ENCODE peak calls at places on chromosomes 4 and X, in nine cellular contexts. U is spleen, D is left ventricle myocardium inferior, F is brain microvascular endothelial cell, B is kidney epithelial cell, X is upper lobe of left lung, J is kidney, S is adrenal gland, C is choroid plexus epithelial cell. Y is an unnamed sample.

GRCh38 chr4:98094118-98094517 is 49.2 kb downstream of the STPG2 start:
- DNase-seq in X (no peak), B (no peak), S (no peak), C (no peak), F (no peak), D (no peak), J (no peak), U (no peak), Y (peak)

GRCh38 chr4:125547842-125548241 is 233.1 kb downstream of the FAT4 start:
- DNase-seq in U (no peak), X (no peak), C (peak), S (no peak), J (no peak), B (no peak), D (no peak), F (no peak), Y (no peak)

GRCh38 chr4:30269850-30270249 is 450.3 kb upstream of the PCDH7 start:
- DNase-seq in J (no peak), B (no peak), X (no peak), F (no peak), D (no peak), U (no peak), C (peak), S (no peak), Y (no peak)

GRCh38 chr4:624705-625590 is at the start of gene PDE6B:
- DNase-seq in U (peak), X (peak), C (no peak), B (peak), F (no peak), D (no peak), S (no peak), J (peak), Y (peak)

GRCh38 chr4:180827610-180828009 is 1415.6 kb upstream of the TENM3 start:
- DNase-seq in B (no peak), D (no peak), J (no peak), F (no peak), C (peak), S (no peak), U (no peak), X (no peak), Y (no peak)

GRCh38 chr4:190019023-190019858 is 7.8 kb downstream of the FRG2 start:
- DNase-seq in D (no peak), C (no peak), S (no peak), U (peak), B (no peak), J (peak), F (no peak), X (peak), Y (no peak)

GRCh38 chr4:147735413-147736301 is 3.8 kb downstream of the ARHGAP10 start:
- DNase-seq in C (no peak), B (no peak), U (no peak), X (no peak), D (no peak), S (no peak), J (no peak), F (no peak), Y (no peak)

GRCh38 chr4:184937745-184938144 is 80.5 kb upstream of the HELT start:
- DNase-seq in F (no peak), S (no peak), C (peak), D (no peak), U (no peak), B (no peak), J (no peak), X (no peak), Y (no peak)

GRCh38 chr4:13627185-13627605 is 330 bp downstream of the BOD1L1 start:
- DNase-seq in F (no peak), B (no peak), D (no peak), S (peak), U (peak), J (peak), C (no peak), X (no peak), Y (no peak)

GRCh38 chr4:112270643-112271484 is 14.8 kb downstream of the TIFA start:
- DNase-seq in C (peak), J (no peak), S (no peak), F (peak), X (no peak), D (no peak), U (no peak), B (no peak), Y (no peak)

GRCh38 chr4:6119507-6120020 is 80.8 kb downstream of the JAKMIP1 start:
- DNase-seq in B (no peak), F (no peak), J (no peak), S (no peak), D (no peak), X (no peak), U (no peak), C (no peak), Y (no peak)

GRCh38 chrX:118973389-118974087 is 880 bp upstream of the LONRF3 start:
- DNase-seq in C (no peak), X (peak), U (peak), F (no peak), J (peak), S (peak), B (no peak), D (peak), Y (no peak)

GRCh38 chr4:168900080-168900479 is 110.0 kb downstream of the CBR4 start:
- DNase-seq in S (no peak), U (no peak), J (no peak), B (no peak), D (peak), X (no peak), F (no peak), C (peak), Y (no peak)

GRCh38 chrX:71533850-71534515 is 1.1 kb downstream of the OGT start:
- DNase-seq in X (no peak), J (peak), C (peak), F (peak), D (peak), B (no peak), S (peak), U (peak), Y (no peak)

GRCh38 chrX:34197946-34198345 is 65.8 kb upstream of the FAM47A start:
- DNase-seq in C (no peak), D (no peak), F (no peak), B (peak), X (no peak), S (no peak), J (no peak), U (no peak), Y (no peak)

GRCh38 chr4:2924765-2925301 is 38.4 kb downstream of the NOP14 start:
- DNase-seq in J (peak), C (peak), D (no peak), S (no peak), B (no peak), F (no peak), U (peak), X (no peak), Y (no peak)

GRCh38 chr4:56788081-56788480 is 33.4 kb downstream of the SPINK2 start:
- DNase-seq in S (no peak), J (no peak), X (no peak), B (no peak), D (no peak), F (no peak), C (no peak), U (no peak), Y (no peak)

GRCh38 chr4:183284965-183285364 is 35.1 kb downstream of the CLDN22 start:
- DNase-seq in D (no peak), X (no peak), F (no peak), B (no peak), U (no peak), S (no peak), J (no peak), C (peak), Y (no peak)

GRCh38 chr4:2742823-2743517 is 13.2 kb downstream of the TNIP2 start:
- DNase-seq in J (peak), F (no peak), X (peak), B (no peak), S (no peak), C (no peak), U (no peak), D (no peak), Y (no peak)

GRCh38 chrX:50812995-50813842 is 775 bp downstream of the SHROOM4 start:
- DNase-seq in D (peak), U (peak), X (peak), B (no peak), F (peak), J (peak), S (peak), C (peak), Y (no peak)

GRCh38 chr4:176782191-176782590 is 10.5 kb downstream of the VEGFC start:
- DNase-seq in F (no peak), C (no peak), J (no peak), X (no peak), U (no peak), D (no peak), S (no peak), B (no peak), Y (no peak)

GRCh38 chr4:73422458-73422752 is 13.6 kb upstream of the AFP start:
- DNase-seq in B (no peak), C (no peak), U (no peak), F (no peak), J (no peak), D (no peak), S (no peak), X (no peak), Y (no peak)

GRCh38 chrX:20362268-20363002 is 95.7 kb upstream of the RPS6KA3 start:
- DNase-seq in J (no peak), D (no peak), S (no peak), U (no peak), B (peak), F (peak), C (peak), X (no peak), Y (peak)

GRCh38 chrX:107566603-107567262 is 61.6 kb upstream of the PRPS1 start:
- DNase-seq in F (peak), U (no peak), B (no peak), D (no peak), X (no peak), C (peak), J (no peak), S (no peak), Y (no peak)

GRCh38 chrX:1649623-1650022 is 34.8 kb downstream of the ASMT start:
- DNase-seq in B (no peak), F (no peak), D (no peak), X (no peak), C (peak), J (no peak), U (no peak), S (no peak), Y (no peak)

GRCh38 chr4:36394352-36394903 is 113.0 kb downstream of the DTHD1 start:
- DNase-seq in J (no peak), S (no peak), U (no peak), C (no peak), B (no peak), D (no peak), X (no peak), F (no peak), Y (no peak)

GRCh38 chr4:128517739-128518510 is 230.3 kb upstream of the PGRMC2 start:
- DNase-seq in D (peak), B (peak), U (no peak), C (peak), F (peak), X (no peak), J (no peak), S (peak), Y (peak)

GRCh38 chr4:3256230-3257124 is 7.5 kb downstream of the MSANTD1 start:
- DNase-seq in S (peak), U (no peak), C (no peak), J (peak), X (peak), F (no peak), D (no peak), B (no peak), Y (no peak)

GRCh38 chr4:140654516-140654855 is 85.7 kb upstream of the UCP1 start:
- DNase-seq in C (peak), D (no peak), B (no peak), X (no peak), S (no peak), F (no peak), U (no peak), J (no peak), Y (no peak)

GRCh38 chrX:134470013-134470412 is 10.0 kb downstream of the HPRT1 start:
- DNase-seq in C (no peak), D (no peak), B (no peak), X (no peak), J (no peak), U (no peak), S (no peak), F (no peak), Y (no peak)

GRCh38 chr4:40998680-40999358 is 215.5 kb downstream of the APBB2 start:
- DNase-seq in C (peak), D (no peak), U (no peak), S (no peak), J (no peak), B (no peak), F (peak), X (no peak), Y (no peak)
- H3K4me3 ChIP-seq in C (no peak), D (peak), U (no peak), S (no peak), J (no peak), B (no peak), F (no peak), X (no peak), Y (no peak)

DNA sequence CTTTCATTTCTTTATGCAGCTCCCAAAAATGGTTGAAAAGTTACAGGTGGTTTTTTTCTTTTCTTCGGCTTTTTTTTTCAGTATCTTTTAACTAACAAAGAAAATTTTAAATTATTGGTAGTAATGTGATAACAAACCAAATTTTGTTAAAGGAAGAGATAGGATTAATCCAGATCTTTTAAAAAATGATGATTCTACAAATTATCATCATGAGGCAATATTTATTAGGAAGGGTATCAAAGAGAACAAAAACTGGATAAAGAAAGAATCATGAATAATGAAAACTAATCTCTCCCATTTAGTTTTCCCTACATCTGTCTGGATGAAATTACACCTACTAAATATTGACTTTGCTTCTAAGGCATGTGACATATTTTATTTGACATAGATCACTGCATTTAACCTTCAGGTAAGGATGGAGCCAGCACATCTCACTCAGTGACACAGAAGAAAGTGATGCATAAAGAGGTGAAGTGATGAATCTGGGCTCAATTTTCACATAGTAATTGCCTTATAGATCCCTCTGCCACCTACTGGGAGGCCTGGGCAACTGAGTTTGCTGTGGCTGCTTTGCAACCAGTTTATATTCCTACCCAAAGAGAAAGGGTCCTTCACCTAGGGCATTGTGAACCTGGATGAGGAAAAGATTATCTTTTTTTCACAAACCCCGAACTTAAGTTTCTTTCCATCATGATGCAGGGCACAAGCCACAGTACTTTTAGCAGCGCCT is 155.6 kb downstream of the HNRNPD start:
- DNase-seq in S (no peak), X (no peak), U (no peak), J (no peak), F (no peak), D (no peak), C (peak), B (no peak), Y (no peak)
- TF ChIP-seq CTCF in S (no peak), X (no peak), U (no peak), J (no peak), F (peak), D (peak), C (peak), B (peak), Y (peak)

GRCh38 chr4:4344915-4345527 is 41.9 kb upstream of the NSG1 start:
- DNase-seq in D (no peak), F (no peak), J (no peak), X (no peak), U (peak), S (no peak), C (no peak), B (no peak), Y (no peak)

GRCh38 chr4:4347585-4347984 is 39.3 kb upstream of the NSG1 start:
- DNase-seq in C (no peak), B (no peak), F (no peak), X (no peak), U (no peak), D (no peak), S (no peak), J (no peak), Y (no peak)

GRCh38 chr4:4350909-4351308 is 36.0 kb upstream of the NSG1 start:
- DNase-seq in C (no peak), D (no peak), F (no peak), S (no peak), U (no peak), J (no peak), X (no peak), B (no peak), Y (no peak)

GRCh38 chr4:4355302-4355701 is 31.6 kb upstream of the NSG1 start:
- DNase-seq in D (no peak), U (no peak), B (no peak), J (no peak), C (no peak), X (no peak), F (no peak), S (no peak), Y (no peak)

GRCh38 chr4:4349902-4350301 is 37.0 kb upstream of the NSG1 start:
- DNase-seq in C (no peak), X (no peak), U (no peak), S (no peak), F (no peak), J (no peak), D (no peak), B (no peak), Y (no peak)
- H3K4me3 ChIP-seq in C (no peak), X (no peak), U (no peak), S (no peak), F (no peak), J (no peak), D (no peak), B (no peak), Y (no peak)

GRCh38 chr4:87030124-87030523 is 95.3 kb downstream of the AFF1 start:
- DNase-seq in X (no peak), F (no peak), J (no peak), C (no peak), B (no peak), D (no peak), U (no peak), S (no peak), Y (no peak)

GRCh38 chr4:87032884-87033533 is 98.2 kb downstream of the AFF1 start:
- DNase-seq in D (no peak), X (no peak), J (no peak), C (peak), B (no peak), S (no peak), F (peak), U (no peak), Y (no peak)

GRCh38 chr4:87030606-87031441 is 96.0 kb downstream of the AFF1 start:
- DNase-seq in B (no peak), U (no peak), F (no peak), D (no peak), X (no peak), S (no peak), J (no peak), C (peak), Y (no peak)

GRCh38 chr4:87033902-87034301 is 99.1 kb downstream of the AFF1 start:
- DNase-seq in F (no peak), X (no peak), B (no peak), D (no peak), J (no peak), C (no peak), S (no peak), U (no peak), Y (no peak)

GRCh38 chr4:87031946-87032345 is 97.1 kb downstream of the AFF1 start:
- DNase-seq in J (no peak), C (no peak), X (no peak), B (no peak), S (no peak), U (no peak), F (no peak), D (no peak), Y (no peak)
- TF ChIP-seq CTCF in J (no peak), C (no peak), X (no peak), B (no peak), S (no peak), U (no peak), F (no peak), D (no peak), Y (no peak)

GRCh38 chr4:63583561-63583960 is 825.7 kb downstream of the TECRL start:
- DNase-seq in C (no peak), S (no peak), X (no peak), B (no peak), D (no peak), F (no peak), U (no peak), J (no peak), Y (no peak)
- H3K4me3 ChIP-seq in C (no peak), S (no peak), X (no peak), B (no peak), D (no peak), F (no peak), U (no peak), J (no peak), Y (no peak)

DNA sequence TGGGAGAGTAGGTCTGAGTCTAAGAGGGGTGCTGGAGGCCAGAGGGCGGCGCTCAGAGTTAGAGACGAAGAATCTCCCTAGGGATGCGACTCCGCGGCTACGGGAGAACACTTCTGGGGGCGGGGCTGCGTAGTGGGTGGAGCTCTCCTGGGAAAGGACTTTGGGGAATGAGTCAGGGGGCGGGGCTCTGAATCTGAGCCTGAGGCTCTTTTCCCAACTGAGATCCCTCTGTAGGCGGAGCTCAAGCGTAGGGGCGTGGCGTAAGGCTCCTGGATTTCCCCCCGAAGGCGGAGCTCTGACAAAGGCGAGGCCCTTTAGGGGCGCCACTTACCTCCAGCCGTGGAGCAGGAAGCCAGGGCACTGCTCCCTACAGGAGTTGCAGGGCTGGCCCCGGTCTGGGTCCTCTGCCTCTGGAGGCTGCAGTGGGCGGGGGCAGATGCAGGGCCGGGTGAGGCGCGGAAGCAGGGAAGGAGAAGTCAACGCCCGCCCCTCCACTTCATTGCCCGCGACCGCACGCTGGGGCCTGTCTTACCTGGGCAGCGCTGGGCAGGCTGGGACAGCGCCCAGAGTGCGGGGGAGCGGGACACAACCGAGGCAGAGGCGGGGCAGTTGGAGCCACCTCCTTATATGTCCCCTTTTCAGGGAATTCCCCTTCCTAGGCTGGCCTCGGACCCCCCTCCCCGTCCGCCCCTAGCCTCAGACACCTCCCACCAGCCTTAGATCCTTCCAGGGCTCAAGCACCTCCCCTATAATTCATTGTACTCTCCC is 1.7 kb downstream of the PRICKLE3 start:
- DNase-seq in C (peak), B (peak), U (peak), X (peak), J (peak), F (peak), D (peak), S (peak), Y (peak)
- TF ChIP-seq CTCF in C (no peak), B (peak), U (no peak), X (no peak), J (no peak), F (no peak), D (no peak), S (no peak), Y (no peak)

GRCh38 chr4:24920008-24920407 is 7.2 kb upstream of the CCDC149 start:
- DNase-seq in U (no peak), D (no peak), S (no peak), X (no peak), F (no peak), C (no peak), B (no peak), J (no peak), Y (no peak)

GRCh38 chr4:24913099-24913445 is 230 bp upstream of the CCDC149 start:
- DNase-seq in S (no peak), F (no peak), D (no peak), B (no peak), C (no peak), U (no peak), X (no peak), J (no peak), Y (no peak)

GRCh38 chr4:24914460-24914859 is 1.6 kb upstream of the CCDC149 start:
- DNase-seq in D (no peak), F (no peak), J (no peak), U (no peak), X (no peak), C (no peak), B (no peak), S (no peak), Y (no peak)

GRCh38 chr4:24915121-24915922 is 2.5 kb upstream of the CCDC149 start:
- DNase-seq in U (no peak), D (no peak), B (no peak), F (no peak), J (no peak), S (no peak), C (peak), X (no peak), Y (no peak)

GRCh38 chr4:24917076-24917856 is 4.4 kb upstream of the CCDC149 start:
- DNase-seq in S (no peak), B (no peak), X (peak), U (no peak), F (no peak), J (no peak), D (no peak), C (no peak), Y (no peak)
- H3K4me3 ChIP-seq in S (no peak), B (no peak), X (no peak), U (no peak), F (no peak), J (no peak), D (no peak), C (no peak), Y (no peak)

GRCh38 chr4:7988437-7988836 is 48.8 kb upstream of the AFAP1 start:
- DNase-seq in B (no peak), U (no peak), C (peak), X (no peak), F (peak), J (no peak), D (no peak), S (no peak), Y (no peak)
- TF ChIP-seq CTCF in B (no peak), U (no peak), C (no peak), X (no peak), F (no peak), J (no peak), D (no peak), S (no peak), Y (no peak)

Y was measured in epithelial cell of proximal tubule.